ENCODE peak calls at places on chromosomes 13 and 19, in four cellular contexts. A, L, C and E are unnamed samples.

GRCh38 chr13:114134944-114135610 is 2.7 kb upstream of the RASA3 start:
- DNase-seq in A (peak; percentile 27), L (no peak), C (no peak), E (no peak)

GRCh38 chr19:31073485-31074221 is 275.6 kb downstream of the TSHZ3 start:
- DNase-seq in A (no peak), L (no peak), C (no peak), E (no peak)

GRCh38 chr13:25846227-25846984 is 205.4 kb downstream of the SHISA2 start:
- DNase-seq in A (no peak), L (no peak), C (no peak), E (no peak)

GRCh38 chr13:24727731-24728601 is 36.0 kb upstream of the RNF17 start:
- DNase-seq in A (no peak), L (peak; percentile 38), C (peak; percentile 73), E (no peak)

GRCh38 chr19:54147676-54148075 is 10.1 kb downstream of the CNOT3 start:
- DNase-seq in A (peak; percentile 84), L (no peak), C (no peak), E (no peak)

GRCh38 chr13:101988140-101988539 is 413.7 kb downstream of the FGF14 start:
- DNase-seq in A (no peak), L (no peak), C (no peak), E (no peak)

GRCh38 chr13:66887088-66887487 is 343.0 kb downstream of the PCDH9 start:
- DNase-seq in A (no peak), L (no peak), C (no peak), E (no peak)

GRCh38 chr19:37007587-37008220 is 70.5 kb upstream of the ZNF420 start:
- DNase-seq in A (peak; percentile 70), L (no peak), C (peak; percentile 58), E (peak; percentile 62)

GRCh38 chr13:101098873-101099272 is 317.4 kb downstream of the NALCN start:
- DNase-seq in A (no peak), L (no peak), C (no peak), E (no peak)

GRCh38 chr19:17332677-17333581 is 1.7 kb downstream of the ANO8 start:
- DNase-seq in A (no peak), L (no peak), C (peak; percentile 52), E (no peak)

GRCh38 chr19:51664997-51665396 is 18.4 kb upstream of the SIGLEC14 start:
- DNase-seq in A (no peak), L (no peak), C (no peak), E (no peak)

GRCh38 chr19:40265763-40266099 is 19.4 kb downstream of the AKT2 start:
- DNase-seq in A (no peak), L (no peak), C (no peak), E (no peak)

GRCh38 chr19:40263440-40264313 is 21.5 kb downstream of the AKT2 start:
- DNase-seq in A (no peak), L (no peak), C (no peak), E (no peak)

GRCh38 chr19:40264314-40265054 is 20.7 kb downstream of the AKT2 start:
- DNase-seq in A (no peak), L (no peak), C (no peak), E (no peak)

GRCh38 chr19:40266111-40266510 is 19.0 kb downstream of the AKT2 start:
- DNase-seq in A (no peak), L (no peak), C (no peak), E (no peak)

GRCh38 chr19:40265055-40265762 is 19.9 kb downstream of the AKT2 start:
- DNase-seq in A (no peak), L (no peak), C (peak; percentile 30), E (no peak)
- H3K4me1 ChIP-seq in A (peaks cover 27% of the 10 kb centered on the region), L (peaks cover 6% of the 10 kb centered on the region), C (no peaks in the 10 kb centered on the region), E (peaks cover 7% of the 10 kb centered on the region)

GRCh38 chr19:3503036-3503572 is 2.6 kb upstream of the DOHH start:
- DNase-seq in A (no peak), L (no peak), C (no peak), E (no peak)
- H3K27ac ChIP-seq in A (no peak overlapping the region), L (no peak overlapping the region), C (no peak overlapping the region), E (no peak overlapping the region)

DNA sequence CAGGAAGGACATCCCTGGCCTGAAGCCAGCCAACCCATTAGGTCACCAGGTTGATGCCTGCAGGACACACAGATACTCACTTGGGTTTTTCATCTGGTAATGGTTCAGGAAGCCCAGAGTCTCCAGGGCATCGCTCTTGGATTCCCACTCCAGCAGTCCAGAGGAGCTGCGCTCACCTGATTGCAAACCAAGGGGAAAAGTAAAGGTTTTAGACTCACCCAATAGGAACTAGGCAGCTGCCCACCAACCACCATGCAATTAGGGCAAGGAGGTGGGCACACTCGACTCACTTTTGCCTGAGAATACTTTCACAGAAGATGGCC is 5.7 kb upstream of the ECH1 start:
- DNase-seq in A (no peak), L (no peak), C (no peak), E (no peak)
- H3K4me1 ChIP-seq in A (peaks cover 23% of the 10 kb centered on the region), L (peaks cover 3% of the 10 kb centered on the region), C (peaks cover 2% of the 10 kb centered on the region), E (peaks cover 3% of the 10 kb centered on the region)

DNA sequence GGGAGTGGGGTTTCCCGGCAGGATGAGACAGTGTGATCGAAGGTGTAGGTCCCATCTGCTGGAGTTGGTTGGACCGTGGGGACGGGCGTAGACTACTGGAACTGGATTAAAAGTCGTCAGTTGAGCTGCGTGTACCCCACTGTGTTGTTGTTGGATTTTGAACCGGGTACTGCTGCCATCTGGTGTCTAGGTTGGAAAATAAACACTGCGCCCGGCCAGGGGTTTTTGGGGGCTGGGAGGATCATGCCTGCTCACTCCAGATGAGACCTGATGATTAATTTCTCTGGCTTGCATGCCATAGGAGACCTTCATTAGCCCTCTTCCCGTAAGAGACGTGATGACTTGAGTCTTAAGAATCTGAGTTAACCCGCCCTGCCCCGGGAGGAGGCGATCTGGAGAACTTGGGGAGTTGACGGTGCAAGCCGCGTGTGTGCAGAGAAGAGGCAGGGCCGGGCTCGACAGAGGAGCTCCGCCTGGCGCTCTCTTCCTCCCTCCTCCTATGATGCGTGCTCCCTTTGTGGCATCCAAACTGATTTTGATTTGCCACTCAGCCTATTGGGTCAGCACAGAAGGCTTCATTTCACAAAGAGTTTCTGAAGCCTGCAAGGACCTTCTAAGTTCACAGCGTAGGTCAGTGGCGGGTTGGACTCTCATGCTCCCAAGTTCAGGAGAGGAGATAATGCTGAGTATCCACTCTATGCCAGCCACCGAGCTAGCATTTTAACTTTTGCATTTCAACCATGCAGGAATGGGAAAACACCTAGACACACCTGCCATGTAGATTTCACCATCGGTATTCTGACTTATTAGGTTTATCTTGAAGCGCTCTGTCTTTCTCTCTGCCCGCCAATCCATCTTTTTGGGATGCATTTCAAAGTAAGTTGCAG is 2.7 kb downstream of the UHRF1 start:
- DNase-seq in A (peak; percentile 75), L (peak; percentile 82), C (peak; percentile 91), E (peak; percentile 73)
- H3K27ac ChIP-seq in A (peak overlapping the region; percentile 42), L (peak overlapping the region; percentile 61), C (peak overlapping the region; percentile 73), E (no peak overlapping the region)

DNA sequence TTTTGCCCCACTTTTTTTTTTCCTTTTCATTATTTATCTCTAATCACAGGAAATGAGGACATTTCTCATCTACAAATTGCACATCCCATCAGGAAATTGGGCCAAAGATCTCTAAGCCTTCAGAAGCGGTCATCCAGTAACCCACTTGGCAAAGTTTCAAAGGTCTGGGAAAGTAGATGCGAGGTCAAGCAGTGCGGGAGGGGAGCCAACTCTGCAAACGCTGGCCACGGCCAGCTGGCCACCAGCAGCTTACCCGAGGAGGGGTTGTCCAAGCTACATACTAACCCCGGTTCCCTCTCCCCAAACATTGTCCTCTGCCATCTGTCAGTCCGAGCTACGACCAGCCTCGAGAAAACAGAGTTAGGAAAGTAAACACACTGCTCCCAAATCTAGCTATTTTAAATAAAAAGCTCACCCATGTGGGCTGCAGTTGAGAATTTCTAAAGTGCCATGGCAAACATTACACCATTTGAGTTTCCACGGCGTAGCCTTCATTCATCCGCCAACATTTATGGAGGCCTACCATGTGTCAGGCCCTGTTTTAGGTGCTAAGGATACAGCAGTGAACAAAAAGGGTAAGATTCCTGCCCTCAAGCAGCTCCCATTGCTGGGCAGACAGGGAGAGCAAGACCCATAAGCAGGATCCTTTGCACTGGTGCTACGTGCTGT is 11.5 kb downstream of the FFAR2 start:
- DNase-seq in A (no peak), L (no peak), C (no peak), E (peak; percentile 70)
- H3K4me1 ChIP-seq in A (peaks cover 16% of the 10 kb centered on the region), L (no peaks in the 10 kb centered on the region), C (no peaks in the 10 kb centered on the region), E (peaks cover 8% of the 10 kb centered on the region)

GRCh38 chr13:104869501-104869900 is 1666.0 kb downstream of the EFNB2 start:
- DNase-seq in A (no peak), L (no peak), C (no peak), E (no peak)

GRCh38 chr13:104872153-104872552 is 1663.3 kb downstream of the EFNB2 start:
- DNase-seq in A (no peak), L (no peak), C (no peak), E (no peak)

GRCh38 chr13:104871456-104871855 is 1664.0 kb downstream of the EFNB2 start:
- DNase-seq in A (no peak), L (no peak), C (no peak), E (no peak)

DNA sequence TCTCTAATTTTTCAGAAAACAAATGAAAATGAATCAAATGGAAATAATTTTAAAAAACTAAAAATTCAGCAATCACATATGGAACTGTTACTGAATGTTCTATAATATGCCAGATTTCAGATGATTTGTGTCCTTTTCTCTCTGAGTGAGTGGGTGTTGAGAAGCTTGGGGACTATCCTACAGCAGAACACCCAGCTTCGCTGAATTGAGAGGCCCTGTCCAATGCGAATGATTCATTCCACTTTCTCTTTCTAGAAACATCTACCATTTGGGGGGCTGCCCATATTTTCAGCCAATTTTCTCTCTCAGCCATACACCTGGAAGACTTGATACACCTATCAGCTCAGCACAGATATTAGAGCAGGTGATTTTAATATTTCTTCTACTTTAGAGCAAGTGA is 1666.7 kb downstream of the EFNB2 start:
- DNase-seq in A (no peak), L (no peak), C (no peak), E (no peak)
- H3K27ac ChIP-seq in A (no peak overlapping the region), L (no peak overlapping the region), C (no peak overlapping the region), E (no peak overlapping the region)